ENCODE peak calls at places on chromosomes 3 and 15, in eight cellular contexts. N is NT2/D1; A is A549; E is CD8-positive, alpha-beta T cell; V is left ventricle myocardium inferior; I is CD4-positive, alpha-beta memory T cell; P is endothelial cell of umbilical vein; L is colonic mucosa. Z is an unnamed sample.

GRCh38 chr15:67542462-67543347 is at the start of gene MAP2K5:
- DNase-seq in V (peak; percentile 91), P (peak; percentile 77), L (peak; percentile 88), I (peak; percentile 79), A (peak; percentile 74), N (no peak), E (peak; percentile 81), Z (peak; percentile 77)

GRCh38 chr3:116201032-116201690 is 244.1 kb downstream of the LSAMP start:
- DNase-seq in E (no peak), V (no peak), N (no peak), I (no peak), A (no peak), P (no peak), L (no peak), Z (no peak)

GRCh38 chr3:136787226-136787793 is 31.6 kb upstream of the SLC35G2 start:
- DNase-seq in P (peak; percentile 50), V (no peak), L (peak; percentile 19), I (peak; percentile 29), A (no peak), N (no peak), E (no peak), Z (no peak)

GRCh38 chr15:92667291-92667904 is 11.8 kb upstream of the FAM174B start:
- DNase-seq in E (no peak), A (peak; percentile 57), L (peak; percentile 38), I (no peak), N (no peak), P (no peak), V (no peak), Z (no peak)

GRCh38 chr15:87269566-87269965 is 987.0 kb downstream of the NTRK3 start:
- DNase-seq in I (no peak), A (no peak), V (no peak), E (no peak), N (no peak), L (no peak), P (no peak), Z (no peak)

GRCh38 chr15:67067930-67068542 is 2.6 kb downstream of the SMAD3 start:
- DNase-seq in P (peak; percentile 47), E (no peak), I (no peak), L (no peak), N (no peak), A (no peak), V (no peak), Z (no peak)

GRCh38 chr3:37904614-37905047 is 43.0 kb downstream of the CTDSPL start:
- DNase-seq in V (no peak), L (no peak), P (no peak), A (no peak), I (no peak), E (no peak), N (no peak), Z (no peak)

GRCh38 chr3:149771652-149772271 is 19.5 kb upstream of the COMMD2 start:
- DNase-seq in L (peak; percentile 56), N (peak; percentile 49), A (peak; percentile 67), V (no peak), P (peak; percentile 58), I (no peak), E (peak; percentile 24), Z (peak; percentile 21)

GRCh38 chr3:49966233-49966942 is 26.4 kb downstream of the RBM6 start:
- DNase-seq in N (no peak), A (no peak), L (no peak), P (no peak), V (no peak), I (no peak), E (no peak), Z (no peak)
- H3K4me1 ChIP-seq in N (no peaks in the 10 kb centered on the region), A (peaks cover 6% of the 10 kb centered on the region), L (no peaks in the 10 kb centered on the region), P (no peaks in the 10 kb centered on the region), V (peaks cover 27% of the 10 kb centered on the region), I (no peaks in the 10 kb centered on the region), E (no peaks in the 10 kb centered on the region), Z (peaks cover 10% of the 10 kb centered on the region)

GRCh38 chr3:23915537-23916108 is 1.2 kb downstream of the NKIRAS1 start:
- DNase-seq in N (no peak), E (no peak), A (no peak), L (no peak), I (no peak), P (peak; percentile 15), V (no peak), Z (no peak)
- H3K4me3 ChIP-seq in N (peak overlapping the region; percentile 69), E (no peak overlapping the region), A (peak overlapping the region; percentile 91), L (peak overlapping the region; percentile 95), I (no peak overlapping the region), P (peak overlapping the region; percentile 73), V (peak overlapping the region; percentile 97), Z (peak overlapping the region; percentile 68)

DNA sequence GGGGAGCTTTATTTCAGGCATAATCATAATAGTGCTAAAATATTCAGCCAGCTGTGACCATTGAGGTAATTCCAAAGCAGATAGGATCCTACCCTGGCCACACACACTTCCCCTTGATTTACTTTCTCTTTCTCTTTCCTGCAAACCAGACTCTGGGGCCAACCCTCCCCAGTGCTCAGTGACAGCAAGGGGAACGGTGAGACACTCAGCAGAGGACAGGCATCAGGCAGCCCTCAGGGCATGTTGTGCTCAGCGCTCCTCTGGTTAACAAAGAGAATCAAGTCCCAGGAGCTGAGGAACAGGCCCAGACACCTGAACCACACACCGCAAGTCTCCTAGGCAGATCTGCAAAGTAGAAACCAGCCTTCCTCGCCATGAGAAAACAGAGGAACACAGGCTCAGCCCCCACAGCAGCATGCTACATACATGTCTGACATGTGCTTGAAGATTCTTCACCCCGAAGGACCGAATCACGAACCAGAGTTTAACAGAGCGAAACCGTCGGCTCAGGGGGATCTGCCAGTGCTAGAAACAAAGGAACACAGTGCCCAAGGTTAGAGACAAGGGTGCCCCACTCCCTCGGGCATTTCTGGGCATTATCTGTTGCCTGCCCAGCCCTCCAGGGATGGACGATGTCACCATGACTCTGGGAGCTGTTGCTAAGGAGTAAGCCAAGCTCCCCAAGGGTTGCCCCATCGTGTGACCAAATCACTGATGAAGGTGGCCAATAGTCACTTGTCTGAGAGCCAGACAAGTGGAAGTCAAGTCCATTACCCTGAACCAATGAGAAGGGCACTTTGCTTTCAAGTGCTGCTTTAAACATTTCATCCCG is 17.5 kb downstream of the HDC start:
- DNase-seq in L (no peak), I (peak; percentile 60), V (peak; percentile 18), A (no peak), E (peak; percentile 45), P (no peak), N (no peak), Z (peak; percentile 7)
- H3K4me1 ChIP-seq in L (no peaks in the 10 kb centered on the region), I (peaks cover 20% of the 10 kb centered on the region), V (no peaks in the 10 kb centered on the region), A (peaks cover 4% of the 10 kb centered on the region), E (peaks cover 11% of the 10 kb centered on the region), P (no peaks in the 10 kb centered on the region), N (no peaks in the 10 kb centered on the region), Z (no peaks in the 10 kb centered on the region)

GRCh38 chr15:51833782-51834181 is 4.3 kb downstream of the TMOD3 start:
- DNase-seq in I (no peak), A (no peak), E (no peak), V (no peak), P (no peak), L (no peak), N (no peak), Z (no peak)

GRCh38 chr15:51830279-51830806 is 890 bp downstream of the TMOD3 start:
- DNase-seq in L (no peak), P (peak; percentile 69), N (peak; percentile 9), V (no peak), A (no peak), I (no peak), E (no peak), Z (no peak)

GRCh38 chr15:51828621-51829359 is 663 bp upstream of the TMOD3 start:
- DNase-seq in I (no peak), N (no peak), E (no peak), L (no peak), P (no peak), A (no peak), V (no peak), Z (no peak)

GRCh38 chr15:51825701-51826100 is 3.8 kb upstream of the TMOD3 start:
- DNase-seq in L (no peak), A (no peak), P (no peak), E (no peak), V (no peak), I (no peak), N (no peak), Z (no peak)

GRCh38 chr15:51829360-51830278 is at the start of gene TMOD3:
- DNase-seq in I (peak; percentile 84), E (peak; percentile 87), N (peak; percentile 75), A (peak; percentile 95), L (peak; percentile 98), P (peak; percentile 94), V (peak; percentile 94), Z (peak; percentile 90)
- H3K4me3 ChIP-seq in I (peak within 1 kb of the TSS; percentile 91), E (peak within 1 kb of the TSS; percentile 64), N (peak within 1 kb of the TSS; percentile 70), A (peak within 1 kb of the TSS; percentile 70), L (peak within 1 kb of the TSS; percentile 93), P (peak within 1 kb of the TSS; percentile 97), V (peak within 1 kb of the TSS; percentile 91), Z (peak within 1 kb of the TSS; percentile 92)

GRCh38 chr15:64697911-64698369 is 77.4 kb downstream of the RBPMS2 start:
- DNase-seq in P (no peak), E (no peak), I (no peak), A (no peak), N (no peak), L (no peak), V (no peak), Z (no peak)
- H3K4me1 ChIP-seq in P (peaks cover 37% of the 10 kb centered on the region), E (peaks cover 48% of the 10 kb centered on the region), I (peaks cover 57% of the 10 kb centered on the region), A (peaks cover 61% of the 10 kb centered on the region), N (no peaks in the 10 kb centered on the region), L (no peaks in the 10 kb centered on the region), V (peaks cover 100% of the 10 kb centered on the region), Z (peaks cover 32% of the 10 kb centered on the region)

GRCh38 chr3:170867143-170867542 is 2.9 kb downstream of the RPL22L1 start:
- DNase-seq in P (no peak), I (no peak), A (no peak), L (no peak), E (no peak), V (no peak), N (no peak), Z (no peak)

GRCh38 chr3:170869240-170869592 is 779 bp downstream of the RPL22L1 start:
- DNase-seq in I (peak; percentile 4), V (no peak), A (no peak), N (no peak), L (peak; percentile 20), E (no peak), P (peak; percentile 22), Z (peak; percentile 23)

GRCh38 chr3:170868577-170869239 is 1.3 kb downstream of the RPL22L1 start:
- DNase-seq in L (no peak), N (no peak), E (no peak), I (no peak), V (no peak), A (no peak), P (no peak), Z (no peak)

GRCh38 chr3:170866499-170866898 is 3.5 kb downstream of the RPL22L1 start:
- DNase-seq in E (no peak), N (no peak), P (no peak), I (no peak), L (no peak), V (no peak), A (no peak), Z (no peak)

DNA sequence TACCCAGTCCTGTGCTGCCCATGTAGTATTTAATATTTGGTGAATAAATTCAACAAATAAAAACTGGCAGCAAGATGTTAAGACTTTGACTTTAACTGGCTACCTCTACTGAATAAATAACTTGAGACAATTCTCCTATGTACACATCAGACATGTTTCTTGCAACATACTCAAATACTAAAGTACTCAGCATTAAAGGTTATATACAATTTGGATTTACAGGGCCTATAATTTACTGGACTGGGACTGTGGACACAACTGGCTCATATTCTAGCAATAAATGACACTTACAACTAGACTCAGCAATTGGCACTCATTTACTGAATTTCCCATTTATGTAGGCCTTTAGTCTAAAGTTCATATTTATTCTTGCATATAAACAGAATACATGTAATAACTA is 2.4 kb downstream of the RPL22L1 start:
- DNase-seq in N (no peak), P (no peak), E (no peak), A (no peak), V (no peak), L (no peak), I (no peak), Z (no peak)
- H3K4me3 ChIP-seq in N (peak overlapping the region; percentile 99), P (peak overlapping the region; percentile 94), E (no peak overlapping the region), A (peak overlapping the region; percentile 68), V (no peak overlapping the region), L (no peak overlapping the region), I (no peak overlapping the region), Z (no peak overlapping the region)